ENCODE peak calls at places on chromosomes 11 and 22, in six cellular contexts. One of them, this sample, is unnamed.

GRCh38 chr11:65445101-65445603 is 22.6 kb downstream of the NEAT1 start:
- DNase-seq in endodermal cell: peak
- DNase-seq in DMS 273 treated with DMSO at 0.1 percent for 48 hours: no peak
- DNase-seq in putamen: no peak
- DNase-seq in CD8-positive, alpha-beta memory T cell: no peak
- DNase-seq in H7: no peak
- DNase-seq in this sample: no peak

GRCh38 chr11:117218133-117218915 is 13.5 kb downstream of the PCSK7 start:
- DNase-seq in endodermal cell: no peak
- DNase-seq in DMS 273 treated with DMSO at 0.1 percent for 48 hours: no peak
- DNase-seq in putamen: no peak
- DNase-seq in CD8-positive, alpha-beta memory T cell: no peak
- DNase-seq in H7: no peak
- DNase-seq in this sample: no peak

GRCh38 chr11:67466367-67466766 is 2.7 kb downstream of the TMEM134 start:
- DNase-seq in endodermal cell: no peak
- DNase-seq in DMS 273 treated with DMSO at 0.1 percent for 48 hours: no peak
- DNase-seq in putamen: no peak
- DNase-seq in CD8-positive, alpha-beta memory T cell: no peak
- DNase-seq in H7: peak
- DNase-seq in this sample: peak

GRCh38 chr22:20611418-20611817 is 104.0 kb downstream of the MED15 start:
- DNase-seq in endodermal cell: no peak
- DNase-seq in DMS 273 treated with DMSO at 0.1 percent for 48 hours: no peak
- DNase-seq in putamen: no peak
- DNase-seq in CD8-positive, alpha-beta memory T cell: no peak
- DNase-seq in H7: peak
- DNase-seq in this sample: no peak

GRCh38 chr11:86696004-86696403 is 23.6 kb upstream of the ME3 start:
- DNase-seq in endodermal cell: no peak
- DNase-seq in DMS 273 treated with DMSO at 0.1 percent for 48 hours: no peak
- DNase-seq in putamen: no peak
- DNase-seq in CD8-positive, alpha-beta memory T cell: no peak
- DNase-seq in H7: no peak
- DNase-seq in this sample: no peak

GRCh38 chr22:45511847-45512261 is 9.2 kb downstream of the FBLN1 start:
- DNase-seq in endodermal cell: no peak
- DNase-seq in DMS 273 treated with DMSO at 0.1 percent for 48 hours: no peak
- DNase-seq in putamen: no peak
- DNase-seq in CD8-positive, alpha-beta memory T cell: no peak
- DNase-seq in H7: peak
- DNase-seq in this sample: no peak

GRCh38 chr22:46070215-46070721 is 80.1 kb upstream of the PPARA start:
- DNase-seq in endodermal cell: peak
- DNase-seq in DMS 273 treated with DMSO at 0.1 percent for 48 hours: no peak
- DNase-seq in putamen: no peak
- DNase-seq in CD8-positive, alpha-beta memory T cell: no peak
- DNase-seq in H7: peak
- DNase-seq in this sample: no peak

GRCh38 chr11:108115495-108116140 is 5.7 kb upstream of the ACAT1 start:
- DNase-seq in endodermal cell: peak
- DNase-seq in DMS 273 treated with DMSO at 0.1 percent for 48 hours: peak
- DNase-seq in putamen: peak
- DNase-seq in CD8-positive, alpha-beta memory T cell: no peak
- DNase-seq in H7: peak
- DNase-seq in this sample: peak

GRCh38 chr22:47202819-47203553 is 440.5 kb downstream of the TBC1D22A start:
- DNase-seq in endodermal cell: peak
- DNase-seq in DMS 273 treated with DMSO at 0.1 percent for 48 hours: no peak
- DNase-seq in putamen: no peak
- DNase-seq in CD8-positive, alpha-beta memory T cell: no peak
- DNase-seq in H7: no peak
- DNase-seq in this sample: no peak

GRCh38 chr22:39308614-39309363 is 10.6 kb downstream of the RPL3 start:
- DNase-seq in endodermal cell: peak
- DNase-seq in DMS 273 treated with DMSO at 0.1 percent for 48 hours: no peak
- DNase-seq in putamen: no peak
- DNase-seq in CD8-positive, alpha-beta memory T cell: no peak
- DNase-seq in H7: peak
- DNase-seq in this sample: no peak

GRCh38 chr11:84549221-84549620 is 1077.9 kb downstream of the DLG2 start:
- DNase-seq in endodermal cell: no peak
- DNase-seq in DMS 273 treated with DMSO at 0.1 percent for 48 hours: no peak
- DNase-seq in putamen: no peak
- DNase-seq in CD8-positive, alpha-beta memory T cell: no peak
- DNase-seq in H7: no peak
- DNase-seq in this sample: no peak

GRCh38 chr11:1519028-1519736 is 32.6 kb upstream of the MOB2 start:
- DNase-seq in endodermal cell: no peak
- DNase-seq in DMS 273 treated with DMSO at 0.1 percent for 48 hours: no peak
- DNase-seq in putamen: no peak
- DNase-seq in CD8-positive, alpha-beta memory T cell: no peak
- DNase-seq in H7: no peak
- DNase-seq in this sample: no peak

GRCh38 chr11:94650756-94651155 is 83.6 kb downstream of the PIWIL4 start:
- DNase-seq in endodermal cell: peak
- DNase-seq in DMS 273 treated with DMSO at 0.1 percent for 48 hours: no peak
- DNase-seq in putamen: peak
- DNase-seq in CD8-positive, alpha-beta memory T cell: no peak
- DNase-seq in H7: no peak
- DNase-seq in this sample: no peak

GRCh38 chr11:127998421-127998820 is 588.9 kb downstream of the ETS1 start:
- DNase-seq in endodermal cell: no peak
- DNase-seq in DMS 273 treated with DMSO at 0.1 percent for 48 hours: no peak
- DNase-seq in putamen: no peak
- DNase-seq in CD8-positive, alpha-beta memory T cell: no peak
- DNase-seq in H7: no peak
- DNase-seq in this sample: no peak

GRCh38 chr11:61896665-61897386 is 5.5 kb upstream of the FADS3 start:
- DNase-seq in endodermal cell: no peak
- DNase-seq in DMS 273 treated with DMSO at 0.1 percent for 48 hours: no peak
- DNase-seq in putamen: no peak
- DNase-seq in CD8-positive, alpha-beta memory T cell: no peak
- DNase-seq in H7: no peak
- DNase-seq in this sample: no peak

GRCh38 chr11:71153005-71153395 is 99.4 kb downstream of the SHANK2 start:
- DNase-seq in endodermal cell: peak
- DNase-seq in DMS 273 treated with DMSO at 0.1 percent for 48 hours: no peak
- DNase-seq in putamen: no peak
- DNase-seq in CD8-positive, alpha-beta memory T cell: no peak
- DNase-seq in H7: peak
- DNase-seq in this sample: no peak

GRCh38 chr11:1744879-1745700 is 5.3 kb downstream of the IFITM10 start:
- DNase-seq in endodermal cell: no peak
- DNase-seq in DMS 273 treated with DMSO at 0.1 percent for 48 hours: no peak
- DNase-seq in putamen: no peak
- DNase-seq in CD8-positive, alpha-beta memory T cell: no peak
- DNase-seq in H7: peak
- DNase-seq in this sample: no peak

GRCh38 chr11:121241300-121242176 is 51.0 kb upstream of the SC5D start:
- DNase-seq in endodermal cell: peak
- DNase-seq in DMS 273 treated with DMSO at 0.1 percent for 48 hours: no peak
- DNase-seq in putamen: no peak
- DNase-seq in CD8-positive, alpha-beta memory T cell: no peak
- DNase-seq in H7: peak
- DNase-seq in this sample: no peak

GRCh38 chr11:104146421-104146820 is 17.5 kb downstream of the PDGFD start:
- DNase-seq in endodermal cell: no peak
- DNase-seq in DMS 273 treated with DMSO at 0.1 percent for 48 hours: peak
- DNase-seq in putamen: no peak
- DNase-seq in CD8-positive, alpha-beta memory T cell: no peak
- DNase-seq in H7: no peak
- DNase-seq in this sample: no peak

GRCh38 chr11:6377902-6378694 is 12.2 kb upstream of the SMPD1 start:
- DNase-seq in endodermal cell: no peak
- DNase-seq in DMS 273 treated with DMSO at 0.1 percent for 48 hours: no peak
- DNase-seq in putamen: no peak
- DNase-seq in CD8-positive, alpha-beta memory T cell: no peak
- DNase-seq in H7: no peak
- DNase-seq in this sample: no peak

GRCh38 chr22:47266329-47266728 is 503.9 kb downstream of the TBC1D22A start:
- DNase-seq in endodermal cell: no peak
- DNase-seq in DMS 273 treated with DMSO at 0.1 percent for 48 hours: no peak
- DNase-seq in putamen: no peak
- DNase-seq in CD8-positive, alpha-beta memory T cell: no peak
- DNase-seq in H7: no peak
- DNase-seq in this sample: no peak

GRCh38 chr11:26719289-26719688 is 2.6 kb downstream of the SLC5A12 start:
- DNase-seq in endodermal cell: no peak
- DNase-seq in DMS 273 treated with DMSO at 0.1 percent for 48 hours: no peak
- DNase-seq in putamen: no peak
- DNase-seq in CD8-positive, alpha-beta memory T cell: no peak
- DNase-seq in H7: peak
- DNase-seq in this sample: no peak

GRCh38 chr22:20582520-20583361 is 75.3 kb downstream of the MED15 start:
- DNase-seq in endodermal cell: no peak
- DNase-seq in DMS 273 treated with DMSO at 0.1 percent for 48 hours: no peak
- DNase-seq in putamen: no peak
- DNase-seq in CD8-positive, alpha-beta memory T cell: no peak
- DNase-seq in H7: no peak
- DNase-seq in this sample: no peak

GRCh38 chr22:30396871-30397655 is at the start of gene SEC14L2:
- DNase-seq in endodermal cell: peak
- DNase-seq in DMS 273 treated with DMSO at 0.1 percent for 48 hours: no peak
- DNase-seq in putamen: peak
- DNase-seq in CD8-positive, alpha-beta memory T cell: peak
- DNase-seq in H7: peak
- DNase-seq in this sample: peak

GRCh38 chr11:70503878-70504240 is 105.5 kb downstream of the CTTN start:
- DNase-seq in endodermal cell: peak
- DNase-seq in DMS 273 treated with DMSO at 0.1 percent for 48 hours: no peak
- DNase-seq in putamen: no peak
- DNase-seq in CD8-positive, alpha-beta memory T cell: no peak
- DNase-seq in H7: peak
- DNase-seq in this sample: no peak

GRCh38 chr11:12234216-12234615 is 123.8 kb downstream of the MICAL2 start:
- DNase-seq in endodermal cell: no peak
- DNase-seq in DMS 273 treated with DMSO at 0.1 percent for 48 hours: no peak
- DNase-seq in putamen: no peak
- DNase-seq in CD8-positive, alpha-beta memory T cell: no peak
- DNase-seq in H7: no peak
- DNase-seq in this sample: no peak

GRCh38 chr11:61820174-61820573 is 3.4 kb upstream of the FADS1 start:
- DNase-seq in endodermal cell: no peak
- DNase-seq in DMS 273 treated with DMSO at 0.1 percent for 48 hours: no peak
- DNase-seq in putamen: no peak
- DNase-seq in CD8-positive, alpha-beta memory T cell: no peak
- DNase-seq in H7: no peak
- DNase-seq in this sample: no peak

GRCh38 chr11:45354976-45355705 is 69.0 kb upstream of the SYT13 start:
- DNase-seq in endodermal cell: peak
- DNase-seq in DMS 273 treated with DMSO at 0.1 percent for 48 hours: peak
- DNase-seq in putamen: peak
- DNase-seq in CD8-positive, alpha-beta memory T cell: peak
- DNase-seq in H7: peak
- DNase-seq in this sample: peak

GRCh38 chr22:17434856-17435255 is 65.6 kb downstream of the CECR2 start:
- DNase-seq in endodermal cell: no peak
- DNase-seq in DMS 273 treated with DMSO at 0.1 percent for 48 hours: no peak
- DNase-seq in putamen: no peak
- DNase-seq in CD8-positive, alpha-beta memory T cell: no peak
- DNase-seq in H7: no peak
- DNase-seq in this sample: no peak

GRCh38 chr22:37290737-37291136 is 8.4 kb downstream of the CYTH4 start:
- DNase-seq in endodermal cell: no peak
- DNase-seq in DMS 273 treated with DMSO at 0.1 percent for 48 hours: no peak
- DNase-seq in putamen: no peak
- DNase-seq in CD8-positive, alpha-beta memory T cell: no peak
- DNase-seq in H7: no peak
- DNase-seq in this sample: no peak

GRCh38 chr11:88979641-88980040 is 86.1 kb downstream of the GRM5 start:
- DNase-seq in endodermal cell: no peak
- DNase-seq in DMS 273 treated with DMSO at 0.1 percent for 48 hours: no peak
- DNase-seq in putamen: no peak
- DNase-seq in CD8-positive, alpha-beta memory T cell: no peak
- DNase-seq in H7: no peak
- DNase-seq in this sample: no peak

GRCh38 chr11:3989251-3989650 is 105.3 kb upstream of the RRM1 start:
- DNase-seq in endodermal cell: peak
- DNase-seq in DMS 273 treated with DMSO at 0.1 percent for 48 hours: no peak
- DNase-seq in putamen: no peak
- DNase-seq in CD8-positive, alpha-beta memory T cell: no peak
- DNase-seq in H7: peak
- DNase-seq in this sample: no peak

GRCh38 chr22:19368876-19369275 is 62.7 kb downstream of the HIRA start:
- DNase-seq in endodermal cell: no peak
- DNase-seq in DMS 273 treated with DMSO at 0.1 percent for 48 hours: no peak
- DNase-seq in putamen: no peak
- DNase-seq in CD8-positive, alpha-beta memory T cell: no peak
- DNase-seq in H7: no peak
- DNase-seq in this sample: no peak

GRCh38 chr11:96213500-96213899 is 129.5 kb downstream of the MAML2 start:
- DNase-seq in endodermal cell: no peak
- DNase-seq in DMS 273 treated with DMSO at 0.1 percent for 48 hours: peak
- DNase-seq in putamen: no peak
- DNase-seq in CD8-positive, alpha-beta memory T cell: no peak
- DNase-seq in H7: no peak
- DNase-seq in this sample: no peak

GRCh38 chr11:45000918-45001317 is 50.2 kb upstream of the TP53I11 start:
- DNase-seq in endodermal cell: peak
- DNase-seq in DMS 273 treated with DMSO at 0.1 percent for 48 hours: no peak
- DNase-seq in putamen: no peak
- DNase-seq in CD8-positive, alpha-beta memory T cell: no peak
- DNase-seq in H7: no peak
- DNase-seq in this sample: no peak